ENCODE peak calls at places on chromosome 2, in five cellular contexts. V is AG04450; T is stimulated activated CD4-positive, alpha-beta T cell treated with anti-CD3 and anti-CD28 coated beads, TNF-alpha, amount 100 ng/mL, for 4 hours; K is GM23248; S is activated CD8-positive, alpha-beta memory T cell treated with anti-CD3 and anti-CD28 coated beads, Interleukin-2, amount 50 U/mL, for 48 hours. U is an unnamed sample.

GRCh38 chr2:144759746-144760145 is 239.8 kb upstream of the ZEB2 start:
- DNase-seq in V (no peak), T (no peak), K (no peak), S (no peak), U (no peak)

GRCh38 chr2:86783615-86784339 is 6.9 kb downstream of the CD8A start:
- DNase-seq in V (no peak), T (no peak), K (no peak), S (no peak), U (no peak)

GRCh38 chr2:28761420-28761819 is 9.8 kb downstream of the PPP1CB start:
- DNase-seq in V (no peak), T (no peak), K (no peak), S (no peak), U (no peak)

GRCh38 chr2:28338046-28338753 is 54.5 kb upstream of the FOSL2 start:
- DNase-seq in V (peak; percentile 63), T (no peak), K (peak; percentile 95), S (no peak), U (no peak)

GRCh38 chr2:6358985-6359384 is 506.7 kb downstream of the CMPK2 start:
- DNase-seq in V (no peak), T (no peak), K (no peak), S (no peak), U (no peak)

GRCh38 chr2:230346921-230347533 is 20.0 kb downstream of the SP140L start:
- DNase-seq in V (no peak), T (no peak), K (peak; percentile 10), S (no peak), U (no peak)

GRCh38 chr2:8684885-8685696 is 3.2 kb downstream of the ID2 start:
- DNase-seq in V (no peak), T (peak; percentile 41), K (peak; percentile 89), S (peak; percentile 85), U (peak; percentile 40)

GRCh38 chr2:70113396-70114100 is 26.3 kb downstream of the PCBP1 start:
- DNase-seq in V (no peak), T (no peak), K (no peak), S (no peak), U (no peak)